ENCODE peak calls at places on chromosomes 5 and 9, in six cellular contexts. N is C1 segment of cervical spinal cord; Y is fibroblast of mammary gland; G is Peyer's patch; I is activated T-helper 1 cell treated with anti-CD3 and anti-CD28 coated beads, Interleukin-2, amount 50 U/mL, for 16 hours; M is AG10803. C is an unnamed sample.

GRCh38 chr5:153860482-153860881 is 178.2 kb downstream of the FAM114A2 start:
- DNase-seq in N (no peak), Y (no peak), G (no peak), I (no peak), M (no peak), C (no peak)

GRCh38 chr9:112382501-112383364 is 2.8 kb downstream of the HSDL2 start:
- DNase-seq in N (no peak), Y (no peak), G (no peak), I (no peak), M (no peak), C (no peak)

GRCh38 chr9:4934976-4935672 is 49.9 kb upstream of the JAK2 start:
- DNase-seq in N (no peak), Y (peak), G (no peak), I (no peak), M (peak), C (peak)

GRCh38 chr5:72470817-72471216 is 36.4 kb downstream of the ZNF366 start:
- DNase-seq in N (no peak), Y (no peak), G (no peak), I (no peak), M (peak), C (no peak)

GRCh38 chr9:109775516-109775915 is 4.5 kb upstream of the PALM2AKAP2 start:
- DNase-seq in N (no peak), Y (peak), G (no peak), I (no peak), M (peak), C (peak)

GRCh38 chr9:93091453-93092081 is 4.5 kb upstream of the CARD19 start:
- DNase-seq in N (no peak), Y (peak), G (no peak), I (no peak), M (peak), C (peak)

GRCh38 chr9:33163433-33164137 is 3.6 kb downstream of the B4GALT1 start:
- DNase-seq in N (no peak), Y (no peak), G (no peak), I (no peak), M (no peak), C (no peak)

GRCh38 chr9:134892820-134893420 is 12.3 kb downstream of the FCN2 start:
- DNase-seq in N (no peak), Y (no peak), G (no peak), I (no peak), M (no peak), C (no peak)

GRCh38 chr9:20382460-20383071 is 239.7 kb downstream of the MLLT3 start:
- DNase-seq in N (no peak), Y (peak), G (no peak), I (no peak), M (peak), C (peak)

GRCh38 chr9:128503870-128504269 is 649 bp upstream of the GLE1 start:
- DNase-seq in N (no peak), Y (peak), G (peak), I (no peak), M (peak), C (peak)

GRCh38 chr5:172445866-172446265 is 8.5 kb downstream of the SH3PXD2B start:
- DNase-seq in N (peak), Y (no peak), G (no peak), I (no peak), M (no peak), C (no peak)

GRCh38 chr9:76603448-76603895 is 144.5 kb downstream of the GCNT1 start:
- DNase-seq in N (no peak), Y (peak), G (no peak), I (no peak), M (peak), C (peak)

GRCh38 chr5:140109050-140109817 is 4.7 kb upstream of the PURA start:
- DNase-seq in N (no peak), Y (peak), G (peak), I (no peak), M (peak), C (peak)

GRCh38 chr5:72290356-72291133 is 29.5 kb downstream of the MRPS27 start:
- DNase-seq in N (no peak), Y (no peak), G (no peak), I (no peak), M (no peak), C (peak)

GRCh38 chr9:75108571-75108970 is 20.3 kb downstream of the OSTF1 start:
- DNase-seq in N (no peak), Y (peak), G (no peak), I (no peak), M (peak), C (peak)

GRCh38 chr9:79868532-79869189 is 296.9 kb downstream of the TLE4 start:
- DNase-seq in N (no peak), Y (no peak), G (no peak), I (no peak), M (no peak), C (no peak)

GRCh38 chr5:57859626-57860025 is 377.0 kb upstream of the ACTBL2 start:
- DNase-seq in N (no peak), Y (no peak), G (no peak), I (no peak), M (no peak), C (no peak)

GRCh38 chr5:119386945-119387344 is 31.1 kb downstream of the TNFAIP8 start:
- DNase-seq in N (no peak), Y (peak), G (no peak), I (no peak), M (no peak), C (peak)

GRCh38 chr9:1709347-1709746 is 305.8 kb upstream of the SMARCA2 start:
- DNase-seq in N (no peak), Y (peak), G (no peak), I (no peak), M (peak), C (no peak)

GRCh38 chr5:170635706-170636105 is 131.9 kb downstream of the KCNIP1 start:
- DNase-seq in N (no peak), Y (no peak), G (no peak), I (no peak), M (no peak), C (no peak)

GRCh38 chr9:88690628-88691027 is 155.7 kb downstream of the NXNL2 start:
- DNase-seq in N (no peak), Y (no peak), G (no peak), I (no peak), M (no peak), C (no peak)

GRCh38 chr5:72355706-72356299 is 35.6 kb downstream of the PTCD2 start:
- DNase-seq in N (peak), Y (peak), G (no peak), I (no peak), M (peak), C (peak)

GRCh38 chr9:93096131-93096802 is at the start of gene CARD19:
- DNase-seq in N (peak), Y (no peak), G (peak), I (no peak), M (peak), C (no peak)

GRCh38 chr9:13239208-13239607 is 40.3 kb downstream of the MPDZ start:
- DNase-seq in N (no peak), Y (no peak), G (no peak), I (no peak), M (no peak), C (no peak)

C was measured in iris pigment epithelial cell.